ENCODE peak calls at places on chromosomes 4 and X, in six cellular contexts. V is A549, Z is fibroblast of lung, U is transverse colon, P is ascending aorta, K is retinal pigment epithelial cell. M is an unnamed sample.

GRCh38 chr4:2925931-2926860 is 37.0 kb downstream of the NOP14 start:
- DNase-seq in Z (no peak), P (peak; percentile 54), K (no peak), U (no peak), V (no peak), M (no peak)

GRCh38 chrX:50622751-50623150 is 152.1 kb upstream of the DGKK start:
- DNase-seq in P (no peak), V (no peak), U (no peak), Z (no peak), K (no peak), M (no peak)

GRCh38 chr4:182928061-182928460 is 10.9 kb upstream of the DCTD start:
- DNase-seq in P (no peak), K (no peak), Z (no peak), V (peak; percentile 11), U (no peak), M (no peak)

GRCh38 chr4:100828986-100829685 is 311.3 kb upstream of the EMCN start:
- DNase-seq in P (no peak), Z (peak; percentile 63), U (no peak), V (peak; percentile 12), K (no peak), M (no peak)

GRCh38 chr4:127783971-127784519 is 1.9 kb downstream of the HSPA4L start:
- DNase-seq in V (no peak), P (no peak), K (no peak), U (no peak), Z (no peak), M (no peak)

GRCh38 chrX:102863735-102864134 is 73.3 kb upstream of the RAB40AL start:
- DNase-seq in V (peak; percentile 80), U (peak; percentile 87), P (peak; percentile 91), Z (peak; percentile 54), K (peak; percentile 16), M (peak; percentile 22)

GRCh38 chr4:106305435-106306055 is 10.5 kb downstream of the TBCK start:
- DNase-seq in U (no peak), V (no peak), Z (no peak), P (no peak), K (no peak), M (no peak)

GRCh38 chr4:132056466-132056865 is 1092.6 kb upstream of the PCDH10 start:
- DNase-seq in Z (peak; percentile 51), P (no peak), V (no peak), U (no peak), K (no peak), M (no peak)

GRCh38 chr4:7330031-7330596 is 104.6 kb downstream of the PSAPL1 start:
- DNase-seq in Z (no peak), V (no peak), P (no peak), K (no peak), U (no peak), M (no peak)

GRCh38 chrX:106802388-106803275 is at the start of gene TBC1D8B:
- DNase-seq in U (peak; percentile 80), P (peak; percentile 87), Z (peak; percentile 92), V (peak; percentile 89), K (peak; percentile 78), M (peak; percentile 90)

GRCh38 chr4:55066018-55066417 is 59.4 kb downstream of the KDR start:
- DNase-seq in Z (no peak), K (no peak), P (no peak), U (no peak), V (no peak), M (no peak)

GRCh38 chr4:181796502-181796901 is 446.7 kb upstream of the TENM3 start:
- DNase-seq in V (peak; percentile 10), Z (peak; percentile 76), U (no peak), K (no peak), P (no peak), M (no peak)

GRCh38 chr4:123599061-123599919 is 202.7 kb downstream of the SPRY1 start:
- DNase-seq in V (no peak), P (no peak), K (no peak), U (no peak), Z (peak; percentile 41), M (no peak)

GRCh38 chr4:11495291-11495690 is 66.6 kb upstream of the HS3ST1 start:
- DNase-seq in U (no peak), V (no peak), P (no peak), K (no peak), Z (peak; percentile 66), M (no peak)

GRCh38 chrX:47574096-47574553 is 8.1 kb upstream of the TIMP1 start:
- DNase-seq in U (no peak), V (no peak), P (no peak), K (no peak), Z (no peak), M (no peak)

GRCh38 chr4:105014242-105015031 is 132.2 kb upstream of the TET2 start:
- DNase-seq in U (no peak), V (no peak), K (no peak), P (no peak), Z (no peak), M (no peak)

GRCh38 chr4:87103691-87104187 is 116.7 kb downstream of the KLHL8 start:
- DNase-seq in V (no peak), Z (peak; percentile 85), P (no peak), K (peak; percentile 66), U (no peak), M (peak; percentile 56)

GRCh38 chr4:2408401-2408958 is 10.0 kb downstream of the ZFYVE28 start:
- DNase-seq in U (peak; percentile 55), Z (no peak), P (no peak), K (no peak), V (peak; percentile 40), M (no peak)

GRCh38 chrX:136182394-136182793 is 35.1 kb downstream of the FHL1 start:
- DNase-seq in U (no peak), Z (no peak), V (no peak), K (no peak), P (no peak), M (no peak)

GRCh38 chr4:2850966-2851782 is 7.5 kb downstream of the ADD1 start:
- DNase-seq in P (no peak), V (no peak), U (no peak), Z (peak; percentile 73), K (no peak), M (no peak)

GRCh38 chr4:188372856-188373255 is 233.6 kb downstream of the TRIML1 start:
- DNase-seq in K (no peak), Z (no peak), P (peak; percentile 70), U (no peak), V (peak; percentile 88), M (peak; percentile 87)

GRCh38 chr4:144399927-144400326 is 246.0 kb upstream of the HHIP start:
- DNase-seq in V (peak; percentile 80), K (peak; percentile 18), Z (peak; percentile 97), P (no peak), U (no peak), M (no peak)

GRCh38 chr4:112141366-112142138 is 3.7 kb upstream of the FAM241A start:
- DNase-seq in K (no peak), Z (no peak), V (no peak), U (no peak), P (no peak), M (no peak)

GRCh38 chrX:13763489-13763888 is 28.9 kb downstream of the OFD1 start:
- DNase-seq in U (no peak), K (no peak), Z (no peak), P (no peak), V (no peak), M (no peak)

GRCh38 chr4:159283697-159284492 is 181.0 kb downstream of the RAPGEF2 start:
- DNase-seq in K (peak; percentile 90), V (peak; percentile 51), P (no peak), U (no peak), Z (peak; percentile 97), M (no peak)

GRCh38 chrX:49163555-49164419 is 1.2 kb downstream of the MAGIX start:
- DNase-seq in U (peak; percentile 88), P (peak; percentile 92), Z (peak; percentile 65), K (no peak), V (peak; percentile 91), M (peak; percentile 40)

GRCh38 chrX:49164589-49165360 is 2.2 kb downstream of the MAGIX start:
- DNase-seq in P (no peak), Z (no peak), U (no peak), K (no peak), V (no peak), M (no peak)

GRCh38 chrX:49166914-49167739 is 4.6 kb downstream of the MAGIX start:
- DNase-seq in Z (peak; percentile 85), P (peak; percentile 93), K (no peak), U (peak; percentile 74), V (no peak), M (no peak)

GRCh38 chrX:49167740-49168108 is 4.0 kb upstream of the PLP2 start:
- DNase-seq in V (no peak), K (no peak), P (no peak), Z (no peak), U (no peak), M (no peak)

GRCh38 chrX:49165901-49166881 is 3.6 kb downstream of the MAGIX start:
- DNase-seq in V (no peak), Z (peak; percentile 76), K (no peak), P (peak; percentile 85), U (peak; percentile 87), M (no peak)
- TF ChIP-seq CTCF in V (no peak), Z (no peak), K (peak; percentile 32), P (no peak), U (peak; percentile 26), M (no peak)

DNA sequence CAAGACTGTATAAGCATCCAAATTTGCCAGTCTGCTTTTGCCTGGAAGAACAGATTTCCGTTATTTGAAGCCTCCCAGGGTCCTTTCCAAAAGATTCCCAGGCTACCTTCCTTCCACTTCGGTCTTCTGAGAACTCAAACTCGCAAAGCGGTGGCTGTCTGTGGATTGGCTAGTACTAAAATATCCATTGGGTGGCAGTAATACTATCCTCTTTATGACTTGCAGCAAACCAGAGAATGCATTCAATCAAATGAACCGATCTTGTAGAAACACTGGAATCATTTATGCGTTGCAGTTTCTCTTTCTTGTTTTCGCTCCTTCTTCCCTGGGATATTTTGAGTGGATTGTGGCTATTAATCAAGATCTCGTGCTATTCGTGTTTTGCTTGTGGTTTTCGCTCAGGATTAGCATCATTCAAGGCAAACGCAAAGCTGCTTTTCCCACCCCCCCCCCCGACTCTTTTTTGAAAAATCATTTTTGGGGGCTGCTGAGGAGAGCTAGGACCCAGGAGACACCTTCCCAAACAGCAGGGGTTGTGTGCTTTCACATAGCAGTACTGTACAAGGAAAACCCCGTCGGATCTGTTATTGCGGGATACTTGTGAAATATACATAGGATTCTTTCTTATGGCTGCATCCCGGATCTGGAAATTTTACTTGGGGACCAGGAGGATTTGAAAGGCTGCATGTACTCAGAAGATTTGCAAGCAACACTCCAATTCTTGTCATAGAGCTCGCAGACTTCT is at the start of gene IL1RAPL1:
- DNase-seq in Z (peak; percentile 80), K (peak; percentile 31), V (peak; percentile 23), P (no peak), U (no peak), M (no peak)
- H3K4me3 ChIP-seq in Z (peak within 1 kb of the TSS; percentile 53), K (peak within 1 kb of the TSS; percentile 60), V (peak within 1 kb of the TSS; percentile 19), P (peak within 1 kb of the TSS; percentile 46), U (peak within 1 kb of the TSS; percentile 16), M (peak within 1 kb of the TSS; percentile 64)

DNA sequence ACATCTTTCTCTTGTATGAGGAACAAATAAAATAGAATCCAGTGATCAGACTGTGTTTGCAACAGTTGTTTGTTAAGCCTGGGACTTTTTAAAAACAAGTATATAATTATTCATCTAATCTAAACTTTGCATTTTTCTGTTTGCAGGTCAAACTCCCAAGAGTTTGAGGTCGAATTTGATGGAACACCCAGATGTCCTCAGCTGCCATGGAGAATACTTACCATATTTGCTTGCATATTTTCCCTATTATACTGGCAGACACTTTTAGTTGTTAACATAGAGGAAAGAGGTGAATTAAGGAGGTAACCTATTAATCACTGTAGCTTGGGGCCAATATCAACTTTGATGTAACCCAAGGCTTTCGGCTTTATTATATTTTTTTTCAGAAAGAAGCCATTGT is 401.5 kb upstream of the DIPK2B start:
- DNase-seq in P (no peak), U (no peak), Z (peak; percentile 69), V (no peak), K (no peak), M (no peak)
- TF ChIP-seq CTCF in P (no peak), U (no peak), Z (no peak), V (no peak), K (no peak), M (no peak)

GRCh38 chrX:39096599-39096998 is 295.3 kb downstream of the MID1IP1 start:
- DNase-seq in U (no peak), V (no peak), K (no peak), Z (no peak), P (no peak), M (no peak)
- H3K4me3 ChIP-seq in U (no peak overlapping the region), V (no peak overlapping the region), K (no peak overlapping the region), Z (no peak overlapping the region), P (no peak overlapping the region), M (no peak overlapping the region)

M was measured in LNCaP clone FGC.